ENCODE peak calls at places on chromosomes 13 and 19, in seven cellular contexts. One of them, this sample, is unnamed.

GRCh38 chr13:99980201-99981114 is 1.1 kb upstream of the ZIC2 start:
- DNase-seq in psoas muscle: peak; percentile 69
- DNase-seq in brain microvascular endothelial cell: peak; percentile 70
- DNase-seq in endothelial cell of umbilical vein: peak; percentile 47
- DNase-seq in left ventricle myocardium inferior: peak; percentile 61
- DNase-seq in body of pancreas: peak; percentile 73
- DNase-seq in fibroblast of lung: peak; percentile 51
- DNase-seq in this sample: peak; percentile 96

GRCh38 chr19:51146751-51147150 is 4.7 kb downstream of the SIGLEC7 start:
- DNase-seq in fibroblast of lung: no peak
- DNase-seq in endothelial cell of umbilical vein: no peak
- DNase-seq in body of pancreas: no peak
- DNase-seq in brain microvascular endothelial cell: no peak
- DNase-seq in left ventricle myocardium inferior: no peak
- DNase-seq in psoas muscle: no peak
- DNase-seq in this sample: no peak

GRCh38 chr13:106297283-106297682 is 238.2 kb downstream of the EFNB2 start:
- DNase-seq in left ventricle myocardium inferior: no peak
- DNase-seq in brain microvascular endothelial cell: no peak
- DNase-seq in body of pancreas: no peak
- DNase-seq in psoas muscle: no peak
- DNase-seq in fibroblast of lung: no peak
- DNase-seq in endothelial cell of umbilical vein: no peak
- DNase-seq in this sample: no peak

GRCh38 chr19:32879741-32880140 is 10.2 kb upstream of the SLC7A9 start:
- DNase-seq in brain microvascular endothelial cell: no peak
- DNase-seq in body of pancreas: no peak
- DNase-seq in psoas muscle: no peak
- DNase-seq in left ventricle myocardium inferior: no peak
- DNase-seq in fibroblast of lung: no peak
- DNase-seq in endothelial cell of umbilical vein: no peak
- DNase-seq in this sample: no peak

GRCh38 chr13:103430368-103430767 is 364.2 kb upstream of the SLC10A2 start:
- DNase-seq in body of pancreas: no peak
- DNase-seq in brain microvascular endothelial cell: no peak
- DNase-seq in left ventricle myocardium inferior: no peak
- DNase-seq in fibroblast of lung: no peak
- DNase-seq in psoas muscle: no peak
- DNase-seq in endothelial cell of umbilical vein: no peak
- DNase-seq in this sample: no peak

GRCh38 chr19:18650468-18651001 is 13.7 kb downstream of the KLHL26 start:
- DNase-seq in body of pancreas: peak; percentile 59
- DNase-seq in psoas muscle: peak; percentile 89
- DNase-seq in brain microvascular endothelial cell: peak; percentile 85
- DNase-seq in left ventricle myocardium inferior: peak; percentile 82
- DNase-seq in endothelial cell of umbilical vein: peak; percentile 81
- DNase-seq in fibroblast of lung: peak; percentile 92
- DNase-seq in this sample: no peak

GRCh38 chr13:33649212-33649917 is 168.6 kb upstream of the RFC3 start:
- DNase-seq in body of pancreas: no peak
- DNase-seq in brain microvascular endothelial cell: no peak
- DNase-seq in left ventricle myocardium inferior: no peak
- DNase-seq in psoas muscle: no peak
- DNase-seq in endothelial cell of umbilical vein: no peak
- DNase-seq in fibroblast of lung: peak; percentile 20
- DNase-seq in this sample: no peak

GRCh38 chr13:30346159-30346788 is 38.9 kb upstream of the KATNAL1 start:
- DNase-seq in endothelial cell of umbilical vein: no peak
- DNase-seq in psoas muscle: no peak
- DNase-seq in body of pancreas: peak; percentile 50
- DNase-seq in fibroblast of lung: no peak
- DNase-seq in brain microvascular endothelial cell: no peak
- DNase-seq in left ventricle myocardium inferior: no peak
- DNase-seq in this sample: no peak

GRCh38 chr13:31913459-31913858 is 118.1 kb upstream of the FRY start:
- DNase-seq in left ventricle myocardium inferior: no peak
- DNase-seq in brain microvascular endothelial cell: no peak
- DNase-seq in fibroblast of lung: peak; percentile 6
- DNase-seq in psoas muscle: no peak
- DNase-seq in endothelial cell of umbilical vein: no peak
- DNase-seq in body of pancreas: peak; percentile 51
- DNase-seq in this sample: no peak

GRCh38 chr13:21046203-21046602 is 15.2 kb downstream of the LATS2 start:
- DNase-seq in fibroblast of lung: no peak
- DNase-seq in psoas muscle: no peak
- DNase-seq in brain microvascular endothelial cell: no peak
- DNase-seq in endothelial cell of umbilical vein: no peak
- DNase-seq in left ventricle myocardium inferior: no peak
- DNase-seq in body of pancreas: no peak
- DNase-seq in this sample: no peak

GRCh38 chr13:109293166-109293565 is 493.2 kb downstream of the IRS2 start:
- DNase-seq in left ventricle myocardium inferior: no peak
- DNase-seq in endothelial cell of umbilical vein: no peak
- DNase-seq in psoas muscle: no peak
- DNase-seq in brain microvascular endothelial cell: no peak
- DNase-seq in fibroblast of lung: no peak
- DNase-seq in body of pancreas: no peak
- DNase-seq in this sample: no peak

GRCh38 chr19:18294467-18294864 is 13.0 kb upstream of the JUND start:
- DNase-seq in fibroblast of lung: no peak
- DNase-seq in brain microvascular endothelial cell: no peak
- DNase-seq in psoas muscle: peak; percentile 42
- DNase-seq in body of pancreas: peak; percentile 71
- DNase-seq in endothelial cell of umbilical vein: no peak
- DNase-seq in left ventricle myocardium inferior: no peak
- DNase-seq in this sample: no peak

GRCh38 chr13:43433691-43434121 is 353.1 kb downstream of the ENOX1 start:
- DNase-seq in left ventricle myocardium inferior: no peak
- DNase-seq in brain microvascular endothelial cell: peak; percentile 3
- DNase-seq in body of pancreas: no peak
- DNase-seq in endothelial cell of umbilical vein: no peak
- DNase-seq in fibroblast of lung: peak; percentile 13
- DNase-seq in psoas muscle: no peak
- DNase-seq in this sample: no peak

GRCh38 chr13:49354719-49355118 is 89.1 kb downstream of the CAB39L start:
- DNase-seq in psoas muscle: no peak
- DNase-seq in brain microvascular endothelial cell: no peak
- DNase-seq in endothelial cell of umbilical vein: no peak
- DNase-seq in left ventricle myocardium inferior: no peak
- DNase-seq in body of pancreas: no peak
- DNase-seq in fibroblast of lung: no peak
- DNase-seq in this sample: no peak

GRCh38 chr13:34757441-34757840 is 184.6 kb upstream of the NBEA start:
- DNase-seq in psoas muscle: no peak
- DNase-seq in body of pancreas: no peak
- DNase-seq in fibroblast of lung: peak; percentile 15
- DNase-seq in left ventricle myocardium inferior: no peak
- DNase-seq in brain microvascular endothelial cell: peak; percentile 17
- DNase-seq in endothelial cell of umbilical vein: no peak
- DNase-seq in this sample: no peak

GRCh38 chr13:93480553-93481106 is 254.0 kb downstream of the GPC6 start:
- DNase-seq in psoas muscle: no peak
- DNase-seq in fibroblast of lung: peak; percentile 7
- DNase-seq in left ventricle myocardium inferior: no peak
- DNase-seq in brain microvascular endothelial cell: no peak
- DNase-seq in body of pancreas: no peak
- DNase-seq in endothelial cell of umbilical vein: no peak
- DNase-seq in this sample: no peak

GRCh38 chr13:76884571-76885202 is 1.5 kb downstream of the KCTD12 start:
- DNase-seq in endothelial cell of umbilical vein: peak; percentile 64
- DNase-seq in left ventricle myocardium inferior: no peak
- DNase-seq in psoas muscle: no peak
- DNase-seq in brain microvascular endothelial cell: no peak
- DNase-seq in body of pancreas: peak; percentile 27
- DNase-seq in fibroblast of lung: peak; percentile 55
- DNase-seq in this sample: peak; percentile 9

GRCh38 chr19:16516381-16516780 is 20.2 kb downstream of the C19orf44 start:
- DNase-seq in fibroblast of lung: no peak
- DNase-seq in endothelial cell of umbilical vein: no peak
- DNase-seq in body of pancreas: no peak
- DNase-seq in psoas muscle: no peak
- DNase-seq in brain microvascular endothelial cell: no peak
- DNase-seq in left ventricle myocardium inferior: no peak
- DNase-seq in this sample: no peak

GRCh38 chr19:746956-747355 is 4.0 kb upstream of the MISP start:
- DNase-seq in left ventricle myocardium inferior: no peak
- DNase-seq in psoas muscle: no peak
- DNase-seq in body of pancreas: no peak
- DNase-seq in endothelial cell of umbilical vein: no peak
- DNase-seq in fibroblast of lung: no peak
- DNase-seq in brain microvascular endothelial cell: no peak
- DNase-seq in this sample: no peak

GRCh38 chr19:749811-750210 is 1.1 kb upstream of the MISP start:
- DNase-seq in brain microvascular endothelial cell: no peak
- DNase-seq in fibroblast of lung: no peak
- DNase-seq in body of pancreas: no peak
- DNase-seq in left ventricle myocardium inferior: no peak
- DNase-seq in psoas muscle: no peak
- DNase-seq in endothelial cell of umbilical vein: no peak
- DNase-seq in this sample: no peak

GRCh38 chr19:746208-746819 is 4.6 kb upstream of the MISP start:
- DNase-seq in left ventricle myocardium inferior: no peak
- DNase-seq in fibroblast of lung: no peak
- DNase-seq in brain microvascular endothelial cell: no peak
- DNase-seq in psoas muscle: no peak
- DNase-seq in body of pancreas: no peak
- DNase-seq in endothelial cell of umbilical vein: no peak
- DNase-seq in this sample: no peak

GRCh38 chr19:747432-748273 is 3.3 kb upstream of the MISP start:
- DNase-seq in psoas muscle: no peak
- DNase-seq in brain microvascular endothelial cell: no peak
- DNase-seq in fibroblast of lung: no peak
- DNase-seq in endothelial cell of umbilical vein: no peak
- DNase-seq in left ventricle myocardium inferior: no peak
- DNase-seq in body of pancreas: no peak
- DNase-seq in this sample: no peak

GRCh38 chr19:748274-748598 is 2.7 kb upstream of the MISP start:
- DNase-seq in endothelial cell of umbilical vein: no peak
- DNase-seq in fibroblast of lung: no peak
- DNase-seq in body of pancreas: no peak
- DNase-seq in left ventricle myocardium inferior: no peak
- DNase-seq in psoas muscle: no peak
- DNase-seq in brain microvascular endothelial cell: no peak
- DNase-seq in this sample: no peak
- TF ChIP-seq CTCF in endothelial cell of umbilical vein: no peak
- TF ChIP-seq CTCF in fibroblast of lung: no peak
- TF ChIP-seq CTCF in body of pancreas: no peak
- TF ChIP-seq CTCF in left ventricle myocardium inferior: no peak
- TF ChIP-seq CTCF in psoas muscle: no peak
- TF ChIP-seq CTCF in brain microvascular endothelial cell: no peak
- TF ChIP-seq CTCF in this sample: no peak

GRCh38 chr19:13033819-13034611 is 38.7 kb downstream of the NFIX start:
- DNase-seq in fibroblast of lung: peak; percentile 59
- DNase-seq in left ventricle myocardium inferior: peak; percentile 86
- DNase-seq in body of pancreas: peak; percentile 86
- DNase-seq in psoas muscle: peak; percentile 85
- DNase-seq in brain microvascular endothelial cell: no peak
- DNase-seq in endothelial cell of umbilical vein: no peak
- DNase-seq in this sample: peak; percentile 57

GRCh38 chr19:13033244-13033643 is 38.0 kb downstream of the NFIX start:
- DNase-seq in endothelial cell of umbilical vein: no peak
- DNase-seq in fibroblast of lung: no peak
- DNase-seq in psoas muscle: no peak
- DNase-seq in left ventricle myocardium inferior: no peak
- DNase-seq in body of pancreas: no peak
- DNase-seq in brain microvascular endothelial cell: no peak
- DNase-seq in this sample: no peak

GRCh38 chr19:13029893-13030292 is 34.6 kb downstream of the NFIX start:
- DNase-seq in endothelial cell of umbilical vein: peak; percentile 16
- DNase-seq in body of pancreas: no peak
- DNase-seq in brain microvascular endothelial cell: no peak
- DNase-seq in left ventricle myocardium inferior: no peak
- DNase-seq in psoas muscle: peak; percentile 53
- DNase-seq in fibroblast of lung: no peak
- DNase-seq in this sample: no peak

GRCh38 chr19:13032837-13033236 is 37.6 kb downstream of the NFIX start:
- DNase-seq in body of pancreas: no peak
- DNase-seq in brain microvascular endothelial cell: no peak
- DNase-seq in psoas muscle: no peak
- DNase-seq in endothelial cell of umbilical vein: no peak
- DNase-seq in left ventricle myocardium inferior: no peak
- DNase-seq in fibroblast of lung: no peak
- DNase-seq in this sample: no peak

GRCh38 chr19:13031917-13032623 is 36.8 kb downstream of the NFIX start:
- DNase-seq in fibroblast of lung: peak; percentile 78
- DNase-seq in left ventricle myocardium inferior: no peak
- DNase-seq in brain microvascular endothelial cell: no peak
- DNase-seq in body of pancreas: no peak
- DNase-seq in psoas muscle: peak; percentile 60
- DNase-seq in endothelial cell of umbilical vein: no peak
- DNase-seq in this sample: no peak
- H3K27ac ChIP-seq in fibroblast of lung: peak overlapping the region; percentile 73
- H3K27ac ChIP-seq in left ventricle myocardium inferior: peak overlapping the region; percentile 94
- H3K27ac ChIP-seq in brain microvascular endothelial cell: no peak overlapping the region
- H3K27ac ChIP-seq in body of pancreas: peak overlapping the region; percentile 65
- H3K27ac ChIP-seq in psoas muscle: peak overlapping the region; percentile 99
- H3K27ac ChIP-seq in endothelial cell of umbilical vein: no peak overlapping the region
- H3K27ac ChIP-seq in this sample: peak overlapping the region; percentile 70

GRCh38 chr13:53001871-53002270 is 26.7 kb upstream of the OLFM4 start:
- DNase-seq in fibroblast of lung: no peak
- DNase-seq in brain microvascular endothelial cell: no peak
- DNase-seq in psoas muscle: no peak
- DNase-seq in left ventricle myocardium inferior: no peak
- DNase-seq in endothelial cell of umbilical vein: no peak
- DNase-seq in body of pancreas: no peak
- DNase-seq in this sample: no peak
- H3K27me3 ChIP-seq in fibroblast of lung: no peaks in the 10 kb centered on the region
- H3K27me3 ChIP-seq in brain microvascular endothelial cell: no peaks in the 10 kb centered on the region
- H3K27me3 ChIP-seq in psoas muscle: no peaks in the 10 kb centered on the region
- H3K27me3 ChIP-seq in left ventricle myocardium inferior: peaks cover 63% of the 10 kb centered on the region
- H3K27me3 ChIP-seq in endothelial cell of umbilical vein: no peaks in the 10 kb centered on the region
- H3K27me3 ChIP-seq in body of pancreas: no peaks in the 10 kb centered on the region
- H3K27me3 ChIP-seq in this sample: no peaks in the 10 kb centered on the region

GRCh38 chr19:55376381-55376933 is at the start of gene TMEM190:
- DNase-seq in body of pancreas: no peak
- DNase-seq in fibroblast of lung: no peak
- DNase-seq in left ventricle myocardium inferior: no peak
- DNase-seq in psoas muscle: no peak
- DNase-seq in endothelial cell of umbilical vein: no peak
- DNase-seq in brain microvascular endothelial cell: no peak
- DNase-seq in this sample: no peak

GRCh38 chr19:55382522-55383054 is 1.5 kb downstream of the TMEM238 start:
- DNase-seq in brain microvascular endothelial cell: no peak
- DNase-seq in psoas muscle: no peak
- DNase-seq in body of pancreas: no peak
- DNase-seq in endothelial cell of umbilical vein: no peak
- DNase-seq in left ventricle myocardium inferior: no peak
- DNase-seq in fibroblast of lung: no peak
- DNase-seq in this sample: no peak

GRCh38 chr19:55382013-55382412 is 2.1 kb downstream of the TMEM238 start:
- DNase-seq in fibroblast of lung: no peak
- DNase-seq in body of pancreas: no peak
- DNase-seq in endothelial cell of umbilical vein: no peak
- DNase-seq in brain microvascular endothelial cell: no peak
- DNase-seq in psoas muscle: no peak
- DNase-seq in left ventricle myocardium inferior: no peak
- DNase-seq in this sample: no peak

GRCh38 chr19:55377356-55378131 is 918 bp downstream of the TMEM190 start:
- DNase-seq in fibroblast of lung: no peak
- DNase-seq in body of pancreas: no peak
- DNase-seq in psoas muscle: no peak
- DNase-seq in endothelial cell of umbilical vein: no peak
- DNase-seq in brain microvascular endothelial cell: no peak
- DNase-seq in left ventricle myocardium inferior: no peak
- DNase-seq in this sample: no peak

GRCh38 chr19:55379161-55379560 is 2.5 kb downstream of the TMEM190 start:
- DNase-seq in fibroblast of lung: no peak
- DNase-seq in left ventricle myocardium inferior: no peak
- DNase-seq in brain microvascular endothelial cell: no peak
- DNase-seq in endothelial cell of umbilical vein: no peak
- DNase-seq in psoas muscle: no peak
- DNase-seq in body of pancreas: no peak
- DNase-seq in this sample: no peak
- TF ChIP-seq CTCF in fibroblast of lung: no peak
- TF ChIP-seq CTCF in left ventricle myocardium inferior: no peak
- TF ChIP-seq CTCF in brain microvascular endothelial cell: no peak
- TF ChIP-seq CTCF in endothelial cell of umbilical vein: no peak
- TF ChIP-seq CTCF in psoas muscle: no peak
- TF ChIP-seq CTCF in body of pancreas: no peak
- TF ChIP-seq CTCF in this sample: no peak

This sample was measured in A673.